ENCODE peak calls at places on chromosomes 4 and X, in eight cellular contexts. O is activated B cell treated with CpG ODN at 0.5 μM for 24 hours, Q is neural progenitor cell, P is IMR-90, F is GM13977, V is tibial nerve, B is progenitor cell of endocrine pancreas, I is fibroblast of the aortic adventitia. E is an unnamed sample.

GRCh38 chrX:24332868-24333267 is 19.0 kb upstream of the SUPT20HL2 start:
- DNase-seq in O (no peak), Q (no peak), P (no peak), F (no peak), V (no peak), B (no peak), I (peak; percentile 61), E (no peak)

GRCh38 chrX:22534643-22535042 is 261.9 kb downstream of the CBLL2 start:
- DNase-seq in O (no peak), Q (no peak), P (peak; percentile 85), F (no peak), V (no peak), B (no peak), I (peak; percentile 89), E (no peak)

GRCh38 chr4:1402021-1402515 is 4.2 kb downstream of the NKX1-1 start:
- DNase-seq in O (no peak), Q (no peak), P (no peak), F (peak; percentile 45), V (no peak), B (peak; percentile 8), I (no peak), E (no peak)

GRCh38 chr4:153204247-153205027 is at the start of gene TRIM2:
- DNase-seq in O (no peak), Q (peak; percentile 80), P (peak; percentile 78), F (no peak), V (peak; percentile 62), B (peak; percentile 27), I (peak; percentile 79), E (peak; percentile 61)

GRCh38 chr4:120227568-120227967 is 160.9 kb upstream of the MAD2L1 start:
- DNase-seq in O (no peak), Q (no peak), P (no peak), F (no peak), V (no peak), B (no peak), I (no peak), E (no peak)

GRCh38 chrX:49174723-49175122 is 3.0 kb downstream of the PLP2 start:
- DNase-seq in O (no peak), Q (no peak), P (no peak), F (no peak), V (no peak), B (no peak), I (no peak), E (no peak)

GRCh38 chr4:92047209-92047877 is 256.4 kb upstream of the GRID2 start:
- DNase-seq in O (no peak), Q (peak; percentile 7), P (peak; percentile 1), F (no peak), V (no peak), B (no peak), I (peak; percentile 54), E (no peak)

GRCh38 chr4:11338990-11339782 is 89.5 kb downstream of the HS3ST1 start:
- DNase-seq in O (no peak), Q (no peak), P (no peak), F (no peak), V (no peak), B (no peak), I (no peak), E (no peak)

GRCh38 chr4:53905935-53906377 is 158.4 kb downstream of the CHIC2 start:
- DNase-seq in O (no peak), Q (peak; percentile 76), P (peak; percentile 78), F (peak; percentile 7), V (no peak), B (no peak), I (peak; percentile 88), E (no peak)

GRCh38 chr4:170348945-170349344 is 259.2 kb upstream of the AADAT start:
- DNase-seq in O (no peak), Q (no peak), P (no peak), F (no peak), V (no peak), B (no peak), I (no peak), E (no peak)

GRCh38 chr4:187996502-187997177 is 1.1 kb downstream of the ZFP42 start:
- DNase-seq in O (no peak), Q (peak; percentile 69), P (no peak), F (no peak), V (no peak), B (no peak), I (no peak), E (no peak)

GRCh38 chr4:1360423-1361283 is 13.6 kb downstream of the UVSSA start:
- DNase-seq in O (no peak), Q (no peak), P (peak; percentile 69), F (no peak), V (no peak), B (no peak), I (no peak), E (no peak)

GRCh38 chrX:110858565-110858964 is 62.9 kb upstream of the CHRDL1 start:
- DNase-seq in O (no peak), Q (no peak), P (no peak), F (no peak), V (no peak), B (no peak), I (no peak), E (no peak)

GRCh38 chr4:87073570-87074470 is 139.0 kb downstream of the AFF1 start:
- DNase-seq in O (peak; percentile 35), Q (peak; percentile 35), P (peak; percentile 62), F (peak; percentile 45), V (no peak), B (no peak), I (peak; percentile 55), E (no peak)

GRCh38 chr4:170278481-170278880 is 188.7 kb upstream of the AADAT start:
- DNase-seq in O (no peak), Q (no peak), P (no peak), F (no peak), V (no peak), B (no peak), I (no peak), E (no peak)

GRCh38 chr4:87913871-87914270 is 61.6 kb upstream of the SPP1 start:
- DNase-seq in O (no peak), Q (no peak), P (no peak), F (no peak), V (no peak), B (no peak), I (peak; percentile 40), E (no peak)

GRCh38 chr4:64781737-64782326 is 372.6 kb upstream of the TECRL start:
- DNase-seq in O (no peak), Q (peak; percentile 2), P (peak; percentile 10), F (no peak), V (no peak), B (no peak), I (peak; percentile 52), E (no peak)

GRCh38 chr4:62953752-62954151 is 1455.5 kb downstream of the TECRL start:
- DNase-seq in O (no peak), Q (no peak), P (no peak), F (no peak), V (no peak), B (no peak), I (no peak), E (no peak)

GRCh38 chr4:21749936-21750335 is 198.6 kb downstream of the KCNIP4 start:
- DNase-seq in O (no peak), Q (no peak), P (no peak), F (no peak), V (no peak), B (no peak), I (no peak), E (no peak)

GRCh38 chr4:112908511-112908910 is 140.9 kb upstream of the ANK2 start:
- DNase-seq in O (no peak), Q (no peak), P (no peak), F (no peak), V (no peak), B (no peak), I (peak; percentile 16), E (no peak)

GRCh38 chr4:112905728-112906127 is 143.7 kb upstream of the ANK2 start:
- DNase-seq in O (no peak), Q (no peak), P (no peak), F (no peak), V (no peak), B (no peak), I (no peak), E (no peak)

GRCh38 chr4:112910109-112910736 is 139.2 kb upstream of the ANK2 start:
- DNase-seq in O (no peak), Q (peak; percentile 11), P (peak; percentile 13), F (no peak), V (no peak), B (no peak), I (peak; percentile 89), E (no peak)
- TF ChIP-seq CTCF in O (no peak), Q (no peak), P (no peak), F (no peak), V (no peak), B (no peak), I (peak; percentile 47), E (no peak)

DNA sequence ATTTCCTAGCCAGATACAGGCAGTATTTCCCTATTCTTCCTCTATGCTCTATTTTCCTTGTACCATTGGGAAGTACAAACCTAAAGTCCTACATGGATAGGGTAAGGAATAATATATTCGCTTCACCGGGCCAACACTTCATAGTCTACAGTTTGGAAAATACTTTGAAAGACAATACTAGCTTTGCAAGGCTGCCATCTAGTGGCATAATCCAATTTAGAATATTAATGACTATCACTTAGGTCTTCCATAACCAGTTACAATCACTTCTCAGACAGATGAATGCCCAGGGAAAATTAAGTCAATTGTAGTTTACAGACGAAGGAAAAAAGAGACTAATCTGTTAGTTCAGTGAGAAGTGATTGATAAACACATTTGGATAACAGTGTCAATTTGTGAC is 141.0 kb upstream of the FAM47C start:
- DNase-seq in O (no peak), Q (peak; percentile 46), P (peak; percentile 9), F (peak; percentile 5), V (no peak), B (no peak), I (peak; percentile 33), E (peak; percentile 2)
- TF ChIP-seq CTCF in O (no peak), Q (peak; percentile 68), P (peak; percentile 57), F (peak; percentile 46), V (no peak), B (peak; percentile 58), I (peak; percentile 56), E (peak; percentile 73)

DNA sequence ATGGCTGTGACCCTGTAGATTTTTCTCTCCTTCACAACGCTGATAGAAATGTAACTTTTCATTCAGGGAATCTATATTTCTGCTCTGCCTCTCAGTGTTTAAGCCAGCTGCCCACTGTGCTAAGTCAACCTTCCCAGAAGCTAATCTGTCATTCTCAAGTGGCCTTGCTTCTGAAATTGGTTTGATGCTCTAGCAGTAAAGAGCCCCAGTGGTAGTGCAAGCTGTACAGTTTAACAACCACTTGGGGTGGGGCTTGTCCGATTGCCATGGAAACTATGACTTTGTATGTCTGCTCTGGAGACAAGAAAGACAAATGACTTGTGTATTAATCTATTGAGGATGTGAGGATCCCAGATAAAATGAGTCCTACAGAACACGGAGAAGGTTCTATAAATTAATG is 620.9 kb upstream of the GALNT7 start:
- DNase-seq in O (no peak), Q (no peak), P (no peak), F (no peak), V (no peak), B (no peak), I (no peak), E (no peak)
- TF ChIP-seq CTCF in O (no peak), Q (no peak), P (no peak), F (no peak), V (no peak), B (no peak), I (no peak), E (no peak)

DNA sequence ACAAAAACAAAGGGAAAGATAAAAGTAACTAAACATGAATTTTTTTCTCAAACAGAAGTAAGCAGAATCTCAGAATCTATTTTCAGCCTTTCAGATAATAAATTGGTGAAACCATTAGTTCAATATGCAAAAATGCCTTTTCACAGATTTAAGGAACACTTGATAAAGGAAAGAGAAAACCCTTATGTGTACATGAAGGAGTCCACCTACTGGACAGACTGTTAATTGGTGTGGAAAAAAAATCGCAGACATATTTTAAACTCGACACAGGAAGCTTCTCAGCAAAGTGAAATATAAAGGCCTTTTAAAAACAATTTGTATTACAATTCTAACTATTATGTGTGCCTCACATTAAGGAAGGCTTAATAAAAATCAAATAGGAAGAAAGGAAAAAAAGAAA is 22.3 kb downstream of the COX7B2 start:
- DNase-seq in O (no peak), Q (no peak), P (peak; percentile 39), F (no peak), V (no peak), B (no peak), I (peak; percentile 13), E (no peak)
- TF ChIP-seq CTCF in O (no peak), Q (peak; percentile 42), P (peak; percentile 55), F (peak; percentile 10), V (no peak), B (peak; percentile 58), I (peak; percentile 39), E (peak; percentile 62)

E was measured in neural crest cell.